ENCODE peak calls at places on chromosomes 11 and 22, in six cellular contexts. Q, A, G, J, K and M are unnamed samples.
A peak's percentile ranks its signal among the peaks of the same experiment; 100 is the strongest.

GRCh38 chr11:120344302-120345004 is 8.2 kb downstream of the ARHGEF12 start:
- DNase-seq in Q (peak; percentile 61), A (no peak), G (peak; percentile 86), J (no peak), K (no peak), M (no peak)

GRCh38 chr11:41050791-41051190 is 408.7 kb downstream of the LRRC4C start:
- DNase-seq in Q (no peak), A (no peak), G (no peak), J (no peak), K (no peak), M (no peak)

GRCh38 chr11:127574528-127574927 is 574.0 kb upstream of the KIRREL3 start:
- DNase-seq in Q (no peak), A (no peak), G (no peak), J (no peak), K (no peak), M (no peak)

GRCh38 chr11:70532728-70533127 is 134.4 kb downstream of the CTTN start:
- DNase-seq in Q (no peak), A (no peak), G (no peak), J (no peak), K (no peak), M (no peak)

GRCh38 chr11:109697140-109697843 is 275.3 kb downstream of the C11orf87 start:
- DNase-seq in Q (no peak), A (peak; percentile 35), G (peak; percentile 22), J (no peak), K (no peak), M (peak; percentile 27)

GRCh38 chr11:128948583-128948982 is 5.9 kb upstream of the TP53AIP1 start:
- DNase-seq in Q (no peak), A (no peak), G (no peak), J (no peak), K (no peak), M (no peak)

GRCh38 chr11:16969010-16970004 is 44.9 kb downstream of the PLEKHA7 start:
- DNase-seq in Q (no peak), A (no peak), G (no peak), J (no peak), K (no peak), M (no peak)

GRCh38 chr11:727859-728748 is 19.2 kb upstream of the TALDO1 start:
- DNase-seq in Q (peak; percentile 85), A (peak; percentile 88), G (peak; percentile 78), J (peak; percentile 96), K (peak; percentile 86), M (peak; percentile 81)

GRCh38 chr11:103016031-103016430 is 60.5 kb upstream of the MMP13 start:
- DNase-seq in Q (no peak), A (no peak), G (no peak), J (no peak), K (no peak), M (no peak)

GRCh38 chr11:63251312-63251711 is 7.9 kb upstream of the SLC22A25 start:
- DNase-seq in Q (no peak), A (no peak), G (no peak), J (no peak), K (no peak), M (no peak)

GRCh38 chr22:45428391-45429385 is 15.2 kb downstream of the RIBC2 start:
- DNase-seq in Q (no peak), A (no peak), G (no peak), J (no peak), K (peak; percentile 16), M (no peak)

GRCh38 chr11:2193099-2193886 is 21.7 kb upstream of the TH start:
- DNase-seq in Q (no peak), A (no peak), G (no peak), J (no peak), K (no peak), M (no peak)

GRCh38 chr22:29268511-29269229 is 602 bp downstream of the EWSR1 start:
- DNase-seq in Q (peak; percentile 65), A (peak; percentile 52), G (peak; percentile 44), J (no peak), K (peak; percentile 60), M (peak; percentile 55)

GRCh38 chr11:21564813-21565212 is 628.1 kb upstream of the ANO5 start:
- DNase-seq in Q (no peak), A (no peak), G (no peak), J (no peak), K (no peak), M (no peak)

GRCh38 chr11:124174001-124174400 is 9.1 kb upstream of the OR10D3 start:
- DNase-seq in Q (no peak), A (peak; percentile 78), G (no peak), J (peak; percentile 6), K (no peak), M (no peak)

GRCh38 chr11:83819936-83820549 is 533.9 kb upstream of the CCDC90B start:
- DNase-seq in Q (no peak), A (peak; percentile 67), G (no peak), J (no peak), K (no peak), M (peak; percentile 84)

GRCh38 chr11:19935507-19935906 is 222.9 kb downstream of the NAV2 start:
- DNase-seq in Q (no peak), A (peak; percentile 46), G (no peak), J (no peak), K (no peak), M (no peak)